ENCODE peak calls at places on chromosomes 2 and 18, in five cellular contexts. X, F, E, S and H are unnamed samples.

GRCh38 chr2:138421971-138422335 is 79.6 kb upstream of the SPOPL start:
- DNase-seq in X (no peak), F (peak; percentile 69), E (peak; percentile 73), S (no peak), H (no peak)

GRCh38 chr2:150644298-150645067 is 157.0 kb upstream of the RND3 start:
- DNase-seq in X (no peak), F (peak; percentile 74), E (no peak), S (no peak), H (no peak)

GRCh38 chr2:2464095-2464494 is 133.0 kb upstream of the MYT1L start:
- DNase-seq in X (no peak), F (no peak), E (no peak), S (no peak), H (no peak)

GRCh38 chr2:176768185-176768584 is 444.4 kb upstream of the HNRNPA3 start:
- DNase-seq in X (no peak), F (no peak), E (no peak), S (no peak), H (no peak)

GRCh38 chr2:25570161-25570840 is 103.1 kb downstream of the DTNB start:
- DNase-seq in X (no peak), F (no peak), E (no peak), S (peak; percentile 36), H (no peak)

GRCh38 chr2:19676770-19677169 is 225.0 kb downstream of the TTC32 start:
- DNase-seq in X (no peak), F (no peak), E (no peak), S (no peak), H (no peak)

GRCh38 chr2:236747925-236748324 is 178.3 kb downstream of the ACKR3 start:
- DNase-seq in X (no peak), F (no peak), E (no peak), S (no peak), H (no peak)

GRCh38 chr18:44681039-44681595 is 429 bp downstream of the SETBP1 start:
- DNase-seq in X (no peak), F (no peak), E (no peak), S (no peak), H (no peak)

GRCh38 chr2:23249348-23249747 is 135.6 kb upstream of the KLHL29 start:
- DNase-seq in X (no peak), F (no peak), E (no peak), S (peak; percentile 46), H (no peak)

GRCh38 chr2:236871500-236872001 is 214.1 kb upstream of the COPS8 start:
- DNase-seq in X (no peak), F (no peak), E (peak; percentile 96), S (peak; percentile 51), H (no peak)

GRCh38 chr2:239775623-239776440 is 249.3 kb downstream of the NDUFA10 start:
- DNase-seq in X (no peak), F (no peak), E (no peak), S (no peak), H (no peak)

GRCh38 chr18:23336072-23336471 is 117.0 kb upstream of the RIOK3 start:
- DNase-seq in X (no peak), F (no peak), E (no peak), S (no peak), H (no peak)

GRCh38 chr2:54503192-54503591 is 47.1 kb downstream of the SPTBN1 start:
- DNase-seq in X (peak; percentile 48), F (no peak), E (no peak), S (no peak), H (peak; percentile 67)

GRCh38 chr2:172943992-172944793 is 131.5 kb upstream of the MAP3K20 start:
- DNase-seq in X (no peak), F (no peak), E (no peak), S (no peak), H (peak; percentile 10)

GRCh38 chr2:28206786-28207185 is 185.9 kb upstream of the FOSL2 start:
- DNase-seq in X (no peak), F (no peak), E (no peak), S (no peak), H (no peak)

GRCh38 chr2:9518163-9518562 is 37.5 kb downstream of the ADAM17 start:
- DNase-seq in X (no peak), F (no peak), E (no peak), S (no peak), H (no peak)

GRCh38 chr2:75998451-75998850 is 287.7 kb upstream of the GCFC2 start:
- DNase-seq in X (no peak), F (no peak), E (no peak), S (no peak), H (no peak)

GRCh38 chr2:146541896-146542295 is 1302.9 kb upstream of the ACVR2A start:
- DNase-seq in X (no peak), F (no peak), E (no peak), S (no peak), H (no peak)